ENCODE peak calls at places on chromosomes 12 and 14, in seven cellular contexts. One of them, this sample, is unnamed.

GRCh38 chr14:94320243-94320642 is 2.9 kb downstream of the SERPINA6 start:
- DNase-seq in activated CD8-positive, alpha-beta memory T cell treated with anti-CD3 and anti-CD28 coated beads for 4 hours: no peak
- DNase-seq in GM20000: no peak
- DNase-seq in heart left ventricle: no peak
- DNase-seq in frontal cortex: no peak
- DNase-seq in naive thymus-derived CD8-positive, alpha-beta T cell: no peak
- DNase-seq in stimulated activated CD4-positive, alpha-beta T cell treated with anti-CD3 and anti-CD28 coated beads, TNF-alpha, amount 100 ng/mL, for 48 hours: no peak
- DNase-seq in this sample: no peak

GRCh38 chr12:116135209-116135930 is 142.1 kb downstream of the MED13L start:
- DNase-seq in activated CD8-positive, alpha-beta memory T cell treated with anti-CD3 and anti-CD28 coated beads for 4 hours: no peak
- DNase-seq in GM20000: no peak
- DNase-seq in heart left ventricle: no peak
- DNase-seq in frontal cortex: no peak
- DNase-seq in naive thymus-derived CD8-positive, alpha-beta T cell: no peak
- DNase-seq in stimulated activated CD4-positive, alpha-beta T cell treated with anti-CD3 and anti-CD28 coated beads, TNF-alpha, amount 100 ng/mL, for 48 hours: no peak
- DNase-seq in this sample: no peak

GRCh38 chr12:120259418-120260202 is 5.9 kb downstream of the PXN start:
- DNase-seq in activated CD8-positive, alpha-beta memory T cell treated with anti-CD3 and anti-CD28 coated beads for 4 hours: no peak
- DNase-seq in GM20000: no peak
- DNase-seq in heart left ventricle: peak
- DNase-seq in frontal cortex: no peak
- DNase-seq in naive thymus-derived CD8-positive, alpha-beta T cell: no peak
- DNase-seq in stimulated activated CD4-positive, alpha-beta T cell treated with anti-CD3 and anti-CD28 coated beads, TNF-alpha, amount 100 ng/mL, for 48 hours: no peak
- DNase-seq in this sample: no peak

GRCh38 chr12:39341179-39341578 is 101.7 kb downstream of the KIF21A start:
- DNase-seq in activated CD8-positive, alpha-beta memory T cell treated with anti-CD3 and anti-CD28 coated beads for 4 hours: no peak
- DNase-seq in GM20000: peak
- DNase-seq in heart left ventricle: no peak
- DNase-seq in frontal cortex: no peak
- DNase-seq in naive thymus-derived CD8-positive, alpha-beta T cell: no peak
- DNase-seq in stimulated activated CD4-positive, alpha-beta T cell treated with anti-CD3 and anti-CD28 coated beads, TNF-alpha, amount 100 ng/mL, for 48 hours: no peak
- DNase-seq in this sample: no peak

GRCh38 chr12:71449373-71450070 is 9.9 kb downstream of the LGR5 start:
- DNase-seq in activated CD8-positive, alpha-beta memory T cell treated with anti-CD3 and anti-CD28 coated beads for 4 hours: no peak
- DNase-seq in GM20000: no peak
- DNase-seq in heart left ventricle: no peak
- DNase-seq in frontal cortex: no peak
- DNase-seq in naive thymus-derived CD8-positive, alpha-beta T cell: no peak
- DNase-seq in stimulated activated CD4-positive, alpha-beta T cell treated with anti-CD3 and anti-CD28 coated beads, TNF-alpha, amount 100 ng/mL, for 48 hours: no peak
- DNase-seq in this sample: no peak

GRCh38 chr14:103207038-103207403 is 83.8 kb downstream of the TNFAIP2 start:
- DNase-seq in activated CD8-positive, alpha-beta memory T cell treated with anti-CD3 and anti-CD28 coated beads for 4 hours: no peak
- DNase-seq in GM20000: no peak
- DNase-seq in heart left ventricle: peak
- DNase-seq in frontal cortex: no peak
- DNase-seq in naive thymus-derived CD8-positive, alpha-beta T cell: no peak
- DNase-seq in stimulated activated CD4-positive, alpha-beta T cell treated with anti-CD3 and anti-CD28 coated beads, TNF-alpha, amount 100 ng/mL, for 48 hours: no peak
- DNase-seq in this sample: peak

GRCh38 chr12:27583057-27583797 is 59.2 kb downstream of the PPFIBP1 start:
- DNase-seq in activated CD8-positive, alpha-beta memory T cell treated with anti-CD3 and anti-CD28 coated beads for 4 hours: no peak
- DNase-seq in GM20000: no peak
- DNase-seq in heart left ventricle: no peak
- DNase-seq in frontal cortex: no peak
- DNase-seq in naive thymus-derived CD8-positive, alpha-beta T cell: no peak
- DNase-seq in stimulated activated CD4-positive, alpha-beta T cell treated with anti-CD3 and anti-CD28 coated beads, TNF-alpha, amount 100 ng/mL, for 48 hours: no peak
- DNase-seq in this sample: no peak

GRCh38 chr14:61749264-61749663 is 13.0 kb upstream of the SNAPC1 start:
- DNase-seq in activated CD8-positive, alpha-beta memory T cell treated with anti-CD3 and anti-CD28 coated beads for 4 hours: no peak
- DNase-seq in GM20000: no peak
- DNase-seq in heart left ventricle: no peak
- DNase-seq in frontal cortex: no peak
- DNase-seq in naive thymus-derived CD8-positive, alpha-beta T cell: no peak
- DNase-seq in stimulated activated CD4-positive, alpha-beta T cell treated with anti-CD3 and anti-CD28 coated beads, TNF-alpha, amount 100 ng/mL, for 48 hours: no peak
- DNase-seq in this sample: no peak

GRCh38 chr12:32549675-32550079 is 129.4 kb upstream of the DNM1L start:
- DNase-seq in activated CD8-positive, alpha-beta memory T cell treated with anti-CD3 and anti-CD28 coated beads for 4 hours: no peak
- DNase-seq in GM20000: no peak
- DNase-seq in heart left ventricle: peak
- DNase-seq in frontal cortex: no peak
- DNase-seq in naive thymus-derived CD8-positive, alpha-beta T cell: no peak
- DNase-seq in stimulated activated CD4-positive, alpha-beta T cell treated with anti-CD3 and anti-CD28 coated beads, TNF-alpha, amount 100 ng/mL, for 48 hours: no peak
- DNase-seq in this sample: no peak

GRCh38 chr12:2319747-2320146 is 267.0 kb downstream of the CACNA1C start:
- DNase-seq in activated CD8-positive, alpha-beta memory T cell treated with anti-CD3 and anti-CD28 coated beads for 4 hours: no peak
- DNase-seq in GM20000: no peak
- DNase-seq in heart left ventricle: peak
- DNase-seq in frontal cortex: no peak
- DNase-seq in naive thymus-derived CD8-positive, alpha-beta T cell: no peak
- DNase-seq in stimulated activated CD4-positive, alpha-beta T cell treated with anti-CD3 and anti-CD28 coated beads, TNF-alpha, amount 100 ng/mL, for 48 hours: no peak
- DNase-seq in this sample: no peak

GRCh38 chr14:100415226-100415625 is 92.1 kb downstream of the SLC25A47 start:
- DNase-seq in activated CD8-positive, alpha-beta memory T cell treated with anti-CD3 and anti-CD28 coated beads for 4 hours: no peak
- DNase-seq in GM20000: no peak
- DNase-seq in heart left ventricle: no peak
- DNase-seq in frontal cortex: no peak
- DNase-seq in naive thymus-derived CD8-positive, alpha-beta T cell: no peak
- DNase-seq in stimulated activated CD4-positive, alpha-beta T cell treated with anti-CD3 and anti-CD28 coated beads, TNF-alpha, amount 100 ng/mL, for 48 hours: no peak
- DNase-seq in this sample: no peak

GRCh38 chr12:91618281-91618680 is 435.7 kb upstream of the DCN start:
- DNase-seq in activated CD8-positive, alpha-beta memory T cell treated with anti-CD3 and anti-CD28 coated beads for 4 hours: no peak
- DNase-seq in GM20000: no peak
- DNase-seq in heart left ventricle: no peak
- DNase-seq in frontal cortex: no peak
- DNase-seq in naive thymus-derived CD8-positive, alpha-beta T cell: no peak
- DNase-seq in stimulated activated CD4-positive, alpha-beta T cell treated with anti-CD3 and anti-CD28 coated beads, TNF-alpha, amount 100 ng/mL, for 48 hours: no peak
- DNase-seq in this sample: no peak

GRCh38 chr12:46292754-46293402 is 24.0 kb upstream of the SLC38A1 start:
- DNase-seq in activated CD8-positive, alpha-beta memory T cell treated with anti-CD3 and anti-CD28 coated beads for 4 hours: no peak
- DNase-seq in GM20000: no peak
- DNase-seq in heart left ventricle: no peak
- DNase-seq in frontal cortex: no peak
- DNase-seq in naive thymus-derived CD8-positive, alpha-beta T cell: no peak
- DNase-seq in stimulated activated CD4-positive, alpha-beta T cell treated with anti-CD3 and anti-CD28 coated beads, TNF-alpha, amount 100 ng/mL, for 48 hours: no peak
- DNase-seq in this sample: no peak

GRCh38 chr12:113266106-113266895 is 45.0 kb downstream of the TPCN1 start:
- DNase-seq in activated CD8-positive, alpha-beta memory T cell treated with anti-CD3 and anti-CD28 coated beads for 4 hours: no peak
- DNase-seq in GM20000: no peak
- DNase-seq in heart left ventricle: peak
- DNase-seq in frontal cortex: no peak
- DNase-seq in naive thymus-derived CD8-positive, alpha-beta T cell: no peak
- DNase-seq in stimulated activated CD4-positive, alpha-beta T cell treated with anti-CD3 and anti-CD28 coated beads, TNF-alpha, amount 100 ng/mL, for 48 hours: no peak
- DNase-seq in this sample: no peak

GRCh38 chr12:124321556-124322270 is 26.8 kb downstream of the RFLNA start:
- DNase-seq in activated CD8-positive, alpha-beta memory T cell treated with anti-CD3 and anti-CD28 coated beads for 4 hours: no peak
- DNase-seq in GM20000: no peak
- DNase-seq in heart left ventricle: no peak
- DNase-seq in frontal cortex: no peak
- DNase-seq in naive thymus-derived CD8-positive, alpha-beta T cell: no peak
- DNase-seq in stimulated activated CD4-positive, alpha-beta T cell treated with anti-CD3 and anti-CD28 coated beads, TNF-alpha, amount 100 ng/mL, for 48 hours: no peak
- DNase-seq in this sample: no peak

GRCh38 chr14:68191567-68192321 is 372.2 kb downstream of the RAD51B start:
- DNase-seq in activated CD8-positive, alpha-beta memory T cell treated with anti-CD3 and anti-CD28 coated beads for 4 hours: no peak
- DNase-seq in GM20000: no peak
- DNase-seq in heart left ventricle: no peak
- DNase-seq in frontal cortex: no peak
- DNase-seq in naive thymus-derived CD8-positive, alpha-beta T cell: no peak
- DNase-seq in stimulated activated CD4-positive, alpha-beta T cell treated with anti-CD3 and anti-CD28 coated beads, TNF-alpha, amount 100 ng/mL, for 48 hours: no peak
- DNase-seq in this sample: no peak

GRCh38 chr12:53328043-53328435 is 6.6 kb upstream of the AAAS start:
- DNase-seq in activated CD8-positive, alpha-beta memory T cell treated with anti-CD3 and anti-CD28 coated beads for 4 hours: no peak
- DNase-seq in GM20000: no peak
- DNase-seq in heart left ventricle: no peak
- DNase-seq in frontal cortex: no peak
- DNase-seq in naive thymus-derived CD8-positive, alpha-beta T cell: no peak
- DNase-seq in stimulated activated CD4-positive, alpha-beta T cell treated with anti-CD3 and anti-CD28 coated beads, TNF-alpha, amount 100 ng/mL, for 48 hours: no peak
- DNase-seq in this sample: no peak

This sample was measured in D721Med.